ENCODE peak calls at places on chromosomes 6 and 20, in six cellular contexts. M, V, I, Y, H and S are unnamed samples.

GRCh38 chr6:159985296-159985940 is 16.5 kb downstream of the IGF2R start:
- DNase-seq in I (no peak), V (no peak), H (no peak), M (no peak), Y (no peak), S (no peak)

GRCh38 chr20:44319880-44320422 is 8.9 kb upstream of the FITM2 start:
- DNase-seq in Y (no peak), H (no peak), V (no peak), I (no peak), M (no peak), S (no peak)

GRCh38 chr6:139883776-139884175 is 509.3 kb upstream of the CITED2 start:
- DNase-seq in H (no peak), V (no peak), Y (no peak), M (no peak), I (no peak), S (no peak)

GRCh38 chr20:19074828-19075516 is 137.5 kb upstream of the SLC24A3 start:
- DNase-seq in V (no peak), Y (no peak), I (peak; percentile 82), M (peak; percentile 51), H (no peak), S (no peak)

GRCh38 chr6:21451546-21452013 is 142.0 kb upstream of the SOX4 start:
- DNase-seq in V (no peak), M (no peak), I (no peak), Y (no peak), H (no peak), S (no peak)

GRCh38 chr6:153150767-153151440 is 19.8 kb upstream of the RGS17 start:
- DNase-seq in H (no peak), Y (no peak), V (no peak), M (no peak), I (no peak), S (no peak)

GRCh38 chr6:118780728-118781127 is 113.2 kb upstream of the ASF1A start:
- DNase-seq in M (no peak), H (no peak), V (no peak), I (no peak), Y (no peak), S (no peak)

GRCh38 chr20:50298554-50299324 is 108.1 kb downstream of the CEBPB start:
- DNase-seq in Y (no peak), I (no peak), H (no peak), M (no peak), V (no peak), S (no peak)

GRCh38 chr20:43821795-43822194 is 92.9 kb upstream of the TOX2 start:
- DNase-seq in I (no peak), Y (peak; percentile 1), V (no peak), H (no peak), M (no peak), S (no peak)

GRCh38 chr20:44990957-44991356 is 24.6 kb downstream of the STK4 start:
- DNase-seq in Y (no peak), H (no peak), M (no peak), V (no peak), I (no peak), S (no peak)

GRCh38 chr6:73739097-73739496 is 43.1 kb downstream of the CD109 start:
- DNase-seq in Y (no peak), I (no peak), H (peak; percentile 54), V (no peak), M (no peak), S (no peak)

GRCh38 chr20:57821930-57822329 is 112.1 kb upstream of the PMEPA1 start:
- DNase-seq in H (no peak), Y (no peak), V (no peak), M (no peak), I (no peak), S (no peak)
- H3K9me3 ChIP-seq in H (no peaks in the 10 kb centered on the region), Y (no peaks in the 10 kb centered on the region), V (no peaks in the 10 kb centered on the region), M (no peaks in the 10 kb centered on the region), I (no peaks in the 10 kb centered on the region), S (no peaks in the 10 kb centered on the region)

GRCh38 chr6:167649486-167649885 is 177.2 kb upstream of the AFDN start:
- DNase-seq in I (no peak), M (no peak), V (no peak), H (no peak), Y (no peak), S (no peak)
- H3K9me3 ChIP-seq in I (no peaks in the 10 kb centered on the region), M (no peaks in the 10 kb centered on the region), V (no peaks in the 10 kb centered on the region), H (peaks cover 85% of the 10 kb centered on the region), Y (no peaks in the 10 kb centered on the region), S (no peaks in the 10 kb centered on the region)

GRCh38 chr20:13213335-13213734 is 7.7 kb upstream of the ISM1 start:
- DNase-seq in Y (no peak), H (no peak), M (no peak), I (no peak), V (no peak), S (no peak)

GRCh38 chr20:13216533-13216932 is 4.5 kb upstream of the ISM1 start:
- DNase-seq in H (no peak), V (no peak), I (no peak), M (no peak), Y (no peak), S (no peak)

GRCh38 chr20:13212750-13213149 is 8.3 kb upstream of the ISM1 start:
- DNase-seq in H (no peak), I (no peak), Y (no peak), M (no peak), V (no peak), S (no peak)

GRCh38 chr20:13207016-13207415 is 14.1 kb upstream of the ISM1 start:
- DNase-seq in Y (no peak), M (no peak), H (no peak), I (no peak), V (no peak), S (no peak)

GRCh38 chr20:13211956-13212618 is 9.0 kb upstream of the ISM1 start:
- DNase-seq in Y (no peak), V (no peak), H (no peak), M (no peak), I (no peak), S (no peak)
- H3K9me3 ChIP-seq in Y (no peaks in the 10 kb centered on the region), V (no peaks in the 10 kb centered on the region), H (no peaks in the 10 kb centered on the region), M (no peaks in the 10 kb centered on the region), I (no peaks in the 10 kb centered on the region), S (no peaks in the 10 kb centered on the region)

DNA sequence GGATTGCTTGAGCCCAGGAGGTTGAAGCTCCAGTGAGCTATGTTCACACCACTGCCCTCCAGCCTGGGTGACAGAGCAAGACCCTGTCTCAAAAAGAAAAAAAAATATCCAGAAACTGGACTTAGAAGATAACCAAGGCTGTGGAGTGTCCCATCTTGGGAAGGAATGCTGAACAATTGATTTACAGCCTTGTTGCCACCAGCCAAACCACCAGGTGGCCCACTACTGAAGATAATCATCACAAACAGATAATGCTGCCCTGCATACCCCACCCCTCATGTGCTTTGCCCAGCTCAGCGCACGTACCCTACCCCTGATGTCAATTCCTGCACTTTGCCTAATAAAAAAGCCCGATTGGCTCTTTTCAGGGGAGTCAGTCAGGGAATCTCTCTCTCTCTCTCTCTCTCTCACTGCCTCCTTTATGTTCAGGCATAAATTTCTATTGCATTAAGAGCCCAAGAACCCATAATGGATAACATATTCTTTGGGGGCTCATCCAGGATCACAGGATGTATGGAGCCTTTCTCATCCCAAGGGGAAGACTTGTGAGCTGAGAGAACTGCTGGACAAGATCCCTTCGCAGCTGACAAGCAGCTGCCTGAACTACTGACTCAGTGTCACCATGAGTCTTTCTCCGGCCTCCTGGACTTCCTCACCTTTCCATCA is 166.4 kb downstream of the CD24 start:
- DNase-seq in M (no peak), I (no peak), V (no peak), H (no peak), Y (no peak), S (no peak)
- H3K9me3 ChIP-seq in M (peaks cover 7% of the 10 kb centered on the region), I (peaks cover 59% of the 10 kb centered on the region), V (peaks cover 8% of the 10 kb centered on the region), H (peaks cover 18% of the 10 kb centered on the region), Y (peaks cover 6% of the 10 kb centered on the region), S (peaks cover 14% of the 10 kb centered on the region)

DNA sequence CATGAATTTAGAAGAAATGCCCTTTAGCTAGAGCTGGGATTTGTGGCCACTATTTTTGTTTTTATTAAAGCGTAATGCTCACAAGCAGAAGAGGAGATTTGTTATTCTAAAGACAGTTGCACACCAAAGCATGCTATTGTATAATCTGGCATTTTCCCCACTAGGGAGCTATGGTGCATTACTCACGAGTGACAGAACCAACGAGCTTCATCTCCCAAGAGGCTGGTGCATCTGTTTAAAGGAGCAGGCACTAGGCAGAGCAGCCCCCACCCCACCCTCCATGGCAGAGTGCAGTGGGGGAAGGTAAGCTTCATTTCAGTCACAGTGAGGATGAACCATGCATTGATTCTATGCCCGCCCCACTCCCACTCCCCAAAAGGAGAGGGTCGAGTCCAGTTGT is 287.2 kb upstream of the TSHZ2 start:
- DNase-seq in Y (no peak), M (no peak), H (no peak), I (no peak), V (no peak), S (no peak)
- H3K9me3 ChIP-seq in Y (no peaks in the 10 kb centered on the region), M (no peaks in the 10 kb centered on the region), H (no peaks in the 10 kb centered on the region), I (peaks cover 3% of the 10 kb centered on the region), V (no peaks in the 10 kb centered on the region), S (no peaks in the 10 kb centered on the region)

GRCh38 chr20:47524385-47524784 is 22.7 kb downstream of the NCOA3 start:
- DNase-seq in I (no peak), Y (no peak), V (no peak), H (no peak), M (no peak), S (no peak)
- H3K9me3 ChIP-seq in I (peaks cover 22% of the 10 kb centered on the region), Y (no peaks in the 10 kb centered on the region), V (no peaks in the 10 kb centered on the region), H (peaks cover 39% of the 10 kb centered on the region), M (peaks cover 12% of the 10 kb centered on the region), S (peaks cover 6% of the 10 kb centered on the region)

DNA sequence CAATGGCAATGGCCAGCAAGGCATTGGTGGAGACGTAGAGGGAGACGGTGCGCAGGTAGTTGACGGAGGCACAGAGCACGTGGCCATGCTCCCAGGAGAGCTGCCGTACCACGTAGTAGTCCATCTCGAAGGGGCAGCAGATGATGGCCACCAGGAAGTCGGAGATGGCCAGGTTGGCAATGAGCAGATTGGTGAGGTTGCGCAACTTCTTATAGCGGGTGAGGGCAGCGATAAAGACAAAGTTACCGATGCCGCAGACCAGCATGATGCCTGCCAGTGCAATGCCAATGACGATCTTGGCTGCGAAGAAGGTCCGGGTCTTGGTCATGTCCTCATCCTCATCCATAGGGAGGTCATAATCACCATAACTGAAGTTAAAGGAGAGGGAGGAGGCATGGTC is 2.8 kb downstream of the PROKR2 start:
- DNase-seq in H (no peak), M (no peak), V (no peak), I (peak; percentile 53), Y (no peak), S (no peak)
- H3K9me3 ChIP-seq in H (no peaks in the 10 kb centered on the region), M (peaks cover under 1% of the 10 kb centered on the region), V (no peaks in the 10 kb centered on the region), I (peaks cover 10% of the 10 kb centered on the region), Y (no peaks in the 10 kb centered on the region), S (no peaks in the 10 kb centered on the region)

GRCh38 chr6:137495652-137496391 is 1.6 kb upstream of the OLIG3 start:
- DNase-seq in H (no peak), I (peak; percentile 50), V (no peak), Y (no peak), M (no peak), S (no peak)
- H3K9me3 ChIP-seq in H (peaks cover 6% of the 10 kb centered on the region), I (no peaks in the 10 kb centered on the region), V (no peaks in the 10 kb centered on the region), Y (no peaks in the 10 kb centered on the region), M (no peaks in the 10 kb centered on the region), S (no peaks in the 10 kb centered on the region)

GRCh38 chr20:56271974-56272373 is 23.4 kb downstream of the MC3R start:
- DNase-seq in I (no peak), M (no peak), V (no peak), Y (no peak), H (no peak), S (no peak)

GRCh38 chr20:56268536-56268935 is 20.0 kb downstream of the MC3R start:
- DNase-seq in Y (no peak), H (no peak), I (no peak), M (no peak), V (no peak), S (no peak)

GRCh38 chr20:56273491-56273890 is 25.0 kb downstream of the MC3R start:
- DNase-seq in M (no peak), I (no peak), Y (no peak), V (no peak), H (no peak), S (no peak)

GRCh38 chr20:56278205-56278604 is 29.7 kb downstream of the MC3R start:
- DNase-seq in M (no peak), V (no peak), I (no peak), H (no peak), Y (no peak), S (no peak)

GRCh38 chr20:56274156-56274555 is 25.6 kb downstream of the MC3R start:
- DNase-seq in I (no peak), V (no peak), M (no peak), H (no peak), Y (no peak), S (no peak)
- H3K9me3 ChIP-seq in I (peaks cover 7% of the 10 kb centered on the region), V (no peaks in the 10 kb centered on the region), M (no peaks in the 10 kb centered on the region), H (peaks cover 20% of the 10 kb centered on the region), Y (no peaks in the 10 kb centered on the region), S (no peaks in the 10 kb centered on the region)